ENCODE peak calls at places on chromosomes 11 and 22, in seven cellular contexts. L is uterus, Q is IMR-90, R is cardiac muscle cell, P is Peyer's patch, H is lower leg skin, U is choroid plexus epithelial cell. C is an unnamed sample.

GRCh38 chr11:68396526-68396925 is 64.0 kb upstream of the PPP6R3 start:
- DNase-seq in L (no peak), Q (no peak), R (no peak), P (no peak), H (no peak), U (no peak), C (no peak)

GRCh38 chr11:131027501-131027900 is 111.2 kb upstream of the SNX19 start:
- DNase-seq in L (no peak), Q (no peak), R (no peak), P (no peak), H (no peak), U (no peak), C (no peak)

GRCh38 chr22:23053051-23053707 is 17.1 kb upstream of the GNAZ start:
- DNase-seq in L (no peak), Q (no peak), R (no peak), P (peak), H (peak), U (no peak), C (no peak)

GRCh38 chr22:23218867-23219251 is 38.5 kb downstream of the BCR start:
- DNase-seq in L (no peak), Q (peak), R (peak), P (peak), H (no peak), U (peak), C (no peak)

GRCh38 chr11:129225190-129225589 is 33.1 kb upstream of the ARHGAP32 start:
- DNase-seq in L (no peak), Q (peak), R (no peak), P (no peak), H (no peak), U (peak), C (no peak)

GRCh38 chr22:25829808-25830777 is 88.1 kb downstream of the MYO18B start:
- DNase-seq in L (no peak), Q (no peak), R (no peak), P (no peak), H (no peak), U (no peak), C (no peak)

GRCh38 chr11:358129-358805 is 11.0 kb upstream of the B4GALNT4 start:
- DNase-seq in L (no peak), Q (no peak), R (no peak), P (no peak), H (no peak), U (no peak), C (no peak)

GRCh38 chr11:68313574-68314202 is 1.3 kb downstream of the LRP5 start:
- DNase-seq in L (no peak), Q (peak), R (peak), P (no peak), H (no peak), U (peak), C (no peak)

GRCh38 chr11:34529643-34530042 is 16.0 kb upstream of the ELF5 start:
- DNase-seq in L (no peak), Q (no peak), R (no peak), P (no peak), H (no peak), U (no peak), C (no peak)

GRCh38 chr22:43262990-43263644 is 76.2 kb upstream of the TTLL12 start:
- DNase-seq in L (no peak), Q (no peak), R (no peak), P (peak), H (no peak), U (peak), C (peak)

GRCh38 chr22:17897411-17897810 is 123.1 kb upstream of the BID start:
- DNase-seq in L (no peak), Q (no peak), R (no peak), P (no peak), H (no peak), U (no peak), C (no peak)

GRCh38 chr11:36403661-36404060 is 106.4 kb downstream of the TRAF6 start:
- DNase-seq in L (no peak), Q (peak), R (no peak), P (peak), H (no peak), U (no peak), C (no peak)

GRCh38 chr11:123235117-123235686 is 40.2 kb upstream of the CLMP start:
- DNase-seq in L (peak), Q (no peak), R (peak), P (peak), H (peak), U (peak), C (peak)

GRCh38 chr11:65424200-65425104 is 1.9 kb downstream of the NEAT1 start:
- DNase-seq in L (peak), Q (peak), R (no peak), P (peak), H (peak), U (peak), C (peak)

GRCh38 chr22:23781065-23781464 is 5.7 kb upstream of the SMARCB1 start:
- DNase-seq in L (no peak), Q (no peak), R (no peak), P (no peak), H (no peak), U (no peak), C (no peak)

GRCh38 chr11:46826310-46827044 is 19.6 kb downstream of the CKAP5 start:
- DNase-seq in L (peak), Q (peak), R (peak), P (peak), H (peak), U (peak), C (peak)
- TF ChIP-seq CTCF in L (peak), Q (no peak), R (peak), P (peak), H (no peak), U (no peak), C (no peak)

GRCh38 chr11:120134931-120135228 is 3.0 kb downstream of the TRIM29 start:
- DNase-seq in L (no peak), Q (no peak), R (no peak), P (peak), H (peak), U (no peak), C (no peak)
- TF ChIP-seq CTCF in L (no peak), Q (no peak), R (no peak), P (no peak), H (no peak), U (no peak), C (no peak)

GRCh38 chr11:93614111-93614784 is 47.2 kb upstream of the CEP295 start:
- DNase-seq in L (no peak), Q (no peak), R (no peak), P (no peak), H (no peak), U (no peak), C (peak)
- TF ChIP-seq CTCF in L (no peak), Q (no peak), R (peak), P (peak), H (no peak), U (peak), C (no peak)

DNA sequence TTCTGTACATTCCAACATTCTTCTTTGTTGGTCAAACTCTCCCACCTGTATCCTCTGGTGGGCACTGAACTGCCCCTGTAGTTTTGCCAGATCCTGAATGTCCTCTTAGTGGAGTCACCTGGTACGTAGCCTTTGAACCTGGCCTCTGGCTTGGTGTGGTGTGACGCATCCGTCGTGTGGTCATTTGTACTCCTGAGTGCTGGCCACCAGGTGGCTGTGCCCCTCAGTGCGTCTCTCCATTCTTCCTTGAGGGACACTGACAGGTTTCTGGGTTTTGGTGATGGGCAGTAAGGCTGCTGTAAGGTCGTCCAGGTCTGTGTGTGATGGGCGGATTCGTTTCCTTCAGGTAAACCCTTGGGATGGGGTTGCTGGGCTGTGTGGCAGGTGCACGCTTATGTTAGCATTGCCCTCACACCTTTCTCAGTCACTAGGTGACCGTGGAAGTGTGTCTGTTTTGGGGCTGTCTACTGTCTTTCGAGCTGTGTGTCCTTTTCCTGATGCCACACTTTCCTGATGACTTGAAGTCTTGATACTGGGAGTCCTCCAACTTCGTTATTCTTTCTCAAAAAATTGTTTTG is 13.6 kb upstream of the RANBP1 start:
- DNase-seq in L (no peak), Q (no peak), R (no peak), P (no peak), H (no peak), U (no peak), C (no peak)
- TF ChIP-seq CTCF in L (no peak), Q (no peak), R (no peak), P (no peak), H (no peak), U (peak), C (no peak)

GRCh38 chr11:76579752-76580151 is 90.8 kb downstream of the LRRC32 start:
- DNase-seq in L (no peak), Q (no peak), R (no peak), P (no peak), H (no peak), U (no peak), C (no peak)
- TF ChIP-seq CTCF in L (no peak), Q (no peak), R (no peak), P (no peak), H (no peak), U (no peak), C (no peak)